ENCODE peak calls at places on chromosomes 11 and 22, in six cellular contexts. Y is endothelial cell; I is NCI-H1092 treated with DMSO at 0.1 percent for 48 hours; J is activated naive CD4-positive, alpha-beta T cell treated with Interleukin-2 at 50 U/mL for 16 hours; N is choroid plexus epithelial cell; B is activated CD8-positive, alpha-beta memory T cell treated with anti-CD3 and anti-CD28 coated beads for 48 hours. C is an unnamed sample.

GRCh38 chr11:78203184-78203583 is 14.5 kb downstream of the USP35 start:
- DNase-seq in Y (no peak), I (no peak), J (peak), N (no peak), B (no peak), C (no peak)

GRCh38 chr11:134410766-134411165 is 1.3 kb downstream of the B3GAT1 start:
- DNase-seq in Y (no peak), I (no peak), J (no peak), N (no peak), B (no peak), C (no peak)

GRCh38 chr11:116459233-116459632 is 313.6 kb downstream of the BUD13 start:
- DNase-seq in Y (no peak), I (no peak), J (no peak), N (no peak), B (no peak), C (no peak)

GRCh38 chr11:65766535-65766934 is 14.2 kb downstream of the AP5B1 start:
- DNase-seq in Y (no peak), I (no peak), J (no peak), N (peak), B (no peak), C (no peak)

GRCh38 chr11:114091791-114092397 is 32.4 kb downstream of the ZBTB16 start:
- DNase-seq in Y (no peak), I (peak), J (no peak), N (no peak), B (no peak), C (no peak)

GRCh38 chr11:92707173-92707619 is 262.3 kb upstream of the MTNR1B start:
- DNase-seq in Y (no peak), I (peak), J (no peak), N (peak), B (no peak), C (no peak)

GRCh38 chr11:32304521-32304920 is 130.8 kb downstream of the WT1 start:
- DNase-seq in Y (no peak), I (no peak), J (no peak), N (no peak), B (no peak), C (no peak)

GRCh38 chr11:133239530-133239929 is 292.8 kb downstream of the OPCML start:
- DNase-seq in Y (no peak), I (no peak), J (no peak), N (no peak), B (no peak), C (no peak)

GRCh38 chr11:68350759-68351449 is 38.5 kb downstream of the LRP5 start:
- DNase-seq in Y (no peak), I (no peak), J (no peak), N (no peak), B (no peak), C (no peak)

GRCh38 chr11:118199135-118199534 is 22.7 kb upstream of the SCN2B start:
- DNase-seq in Y (no peak), I (no peak), J (no peak), N (no peak), B (no peak), C (no peak)

GRCh38 chr22:23223566-23224317 is 43.4 kb downstream of the BCR start:
- DNase-seq in Y (peak), I (no peak), J (no peak), N (no peak), B (no peak), C (peak)

GRCh38 chr11:118938491-118939411 is 13.0 kb upstream of the BCL9L start:
- DNase-seq in Y (no peak), I (no peak), J (no peak), N (peak), B (no peak), C (no peak)

GRCh38 chr11:1346669-1347390 is 37.4 kb upstream of the TOLLIP start:
- DNase-seq in Y (no peak), I (no peak), J (no peak), N (no peak), B (no peak), C (no peak)

GRCh38 chr11:120239713-120240640 is at the start of gene POU2F3:
- DNase-seq in Y (no peak), I (no peak), J (no peak), N (no peak), B (no peak), C (no peak)

GRCh38 chr11:34050536-34050935 is 995 bp upstream of the CAPRIN1 start:
- DNase-seq in Y (no peak), I (no peak), J (no peak), N (peak), B (no peak), C (no peak)

GRCh38 chr22:37079668-37080171 is 28.2 kb downstream of the KCTD17 start:
- DNase-seq in Y (no peak), I (no peak), J (peak), N (peak), B (peak), C (peak)

GRCh38 chr11:44823920-44824704 is 97.3 kb downstream of the TSPAN18 start:
- DNase-seq in Y (peak), I (no peak), J (no peak), N (no peak), B (no peak), C (no peak)

GRCh38 chr11:83819936-83820549 is 533.9 kb upstream of the CCDC90B start:
- DNase-seq in Y (no peak), I (peak), J (no peak), N (peak), B (no peak), C (no peak)

GRCh38 chr11:128240546-128240945 is 346.8 kb downstream of the ETS1 start:
- DNase-seq in Y (no peak), I (no peak), J (no peak), N (no peak), B (no peak), C (no peak)

GRCh38 chr11:67504950-67505561 is at the start of gene PITPNM1:
- DNase-seq in Y (peak), I (peak), J (peak), N (peak), B (peak), C (no peak)

GRCh38 chr11:56841210-56841810 is 92.8 kb upstream of the OR9G4 start:
- DNase-seq in Y (peak), I (peak), J (peak), N (peak), B (no peak), C (peak)

GRCh38 chr11:24592342-24592741 is 95.5 kb downstream of the LUZP2 start:
- DNase-seq in Y (no peak), I (no peak), J (no peak), N (peak), B (no peak), C (no peak)

GRCh38 chr22:20749453-20749852 is 24.5 kb upstream of the SERPIND1 start:
- DNase-seq in Y (no peak), I (peak), J (no peak), N (no peak), B (no peak), C (no peak)